ENCODE peak calls at places on chromosome 10, in seven cellular contexts. P, Q, J, N, H, T and A are unnamed samples.
A peak's percentile ranks its signal among the peaks of the same experiment; 100 is the strongest.

GRCh38 chr10:60524541-60524940 is 134.9 kb upstream of the ANK3 start:
- DNase-seq in N (no peak), H (peak; percentile 38), Q (no peak), P (peak; percentile 52), T (no peak), J (no peak), A (no peak)

GRCh38 chr10:102280397-102281015 is 35.2 kb downstream of the GBF1 start:
- DNase-seq in Q (no peak), P (peak; percentile 21), N (no peak), T (no peak), J (no peak), H (peak; percentile 60), A (no peak)

GRCh38 chr10:110429301-110429700 is 68.4 kb upstream of the DUSP5 start:
- DNase-seq in N (no peak), H (no peak), T (no peak), P (peak; percentile 40), J (no peak), Q (no peak), A (no peak)

GRCh38 chr10:125711110-125711750 is 8.3 kb upstream of the EDRF1 start:
- DNase-seq in T (no peak), N (no peak), H (no peak), P (no peak), J (peak; percentile 7), Q (no peak), A (no peak)

GRCh38 chr10:69472544-69472943 is 21.3 kb downstream of the TSPAN15 start:
- DNase-seq in T (no peak), N (no peak), Q (no peak), H (peak; percentile 46), J (no peak), P (no peak), A (no peak)

GRCh38 chr10:122233857-122234348 is 37.2 kb upstream of the BTBD16 start:
- DNase-seq in T (no peak), J (no peak), H (no peak), N (no peak), P (no peak), Q (no peak), A (no peak)

GRCh38 chr10:23171232-23171876 is 20.8 kb upstream of the PTF1A start:
- DNase-seq in J (peak; percentile 65), N (no peak), Q (no peak), P (peak; percentile 32), T (peak; percentile 18), H (peak; percentile 30), A (peak; percentile 65)

GRCh38 chr10:74891048-74891447 is 64.6 kb downstream of the KAT6B start:
- DNase-seq in N (no peak), P (no peak), T (no peak), H (no peak), Q (no peak), J (no peak), A (no peak)

GRCh38 chr10:43347997-43348396 is 23.4 kb upstream of the FXYD4 start:
- DNase-seq in H (no peak), P (no peak), N (no peak), J (no peak), T (no peak), Q (no peak), A (no peak)

GRCh38 chr10:50577681-50578350 is 45.9 kb downstream of the SGMS1 start:
- DNase-seq in P (peak; percentile 75), H (peak; percentile 58), N (no peak), Q (no peak), J (peak; percentile 64), T (peak; percentile 70), A (no peak)

GRCh38 chr10:132273966-132274365 is 33.8 kb downstream of the STK32C start:
- DNase-seq in Q (no peak), P (no peak), T (no peak), H (no peak), J (no peak), N (no peak), A (no peak)

GRCh38 chr10:12709516-12709915 is 292.0 kb downstream of the CCDC3 start:
- DNase-seq in P (peak; percentile 71), T (no peak), Q (no peak), J (no peak), N (no peak), H (no peak), A (no peak)

GRCh38 chr10:102906507-102906906 is 11.6 kb upstream of the CNNM2 start:
- DNase-seq in H (no peak), Q (no peak), T (no peak), J (no peak), P (no peak), N (no peak), A (no peak)

GRCh38 chr10:90587081-90587491 is 270.8 kb downstream of the HTR7 start:
- DNase-seq in J (no peak), Q (no peak), H (peak; percentile 51), T (no peak), N (no peak), P (peak; percentile 68), A (no peak)

GRCh38 chr10:67837519-67838314 is at the start of gene DNAJC12:
- DNase-seq in H (peak; percentile 47), Q (no peak), T (no peak), N (no peak), P (peak; percentile 82), J (peak; percentile 46), A (no peak)

DNA sequence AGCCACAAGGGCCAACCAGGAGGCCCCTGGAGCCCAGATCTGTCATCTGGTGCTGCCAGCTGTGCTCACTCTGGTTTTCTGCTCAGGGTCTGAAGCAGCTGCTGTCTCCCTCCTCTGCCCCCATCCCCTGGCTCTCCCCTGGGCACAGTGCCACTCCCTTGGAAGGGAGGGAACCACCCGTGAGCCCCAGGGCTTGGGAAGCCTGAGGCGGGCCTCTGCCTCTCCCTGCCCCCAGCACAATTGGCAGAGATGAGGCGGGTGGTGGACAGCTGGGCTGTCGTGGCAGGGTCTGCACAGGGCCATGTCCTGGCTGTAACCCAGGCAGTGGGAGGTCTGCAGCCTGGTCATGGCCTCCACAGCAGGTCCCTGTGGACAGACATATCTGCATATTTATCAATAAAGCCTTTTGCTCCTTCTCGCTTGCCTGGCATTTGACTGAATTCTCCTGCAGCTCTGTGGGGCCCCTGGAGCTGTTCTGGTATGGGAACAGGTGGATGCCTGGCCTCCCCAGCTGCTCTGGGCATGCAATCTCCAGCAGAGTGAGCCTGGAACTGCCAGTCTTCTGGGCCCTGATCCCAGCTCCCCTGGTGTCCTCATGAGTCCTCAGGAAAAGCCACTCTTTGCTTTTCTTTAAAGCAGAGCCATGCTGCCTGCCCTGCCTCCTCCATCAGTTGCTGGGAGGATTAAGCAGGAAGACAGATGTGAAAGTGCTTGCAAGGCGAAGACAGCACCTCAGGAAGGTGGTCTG is 1.6 kb upstream of the ANKRD2 start:
- DNase-seq in P (no peak), J (no peak), H (no peak), N (no peak), T (no peak), Q (no peak), A (no peak)
- H3K4me2 ChIP-seq in P (no peak overlapping the region), J (no peak overlapping the region), H (no peak overlapping the region), N (no peak overlapping the region), T (peak overlapping the region; percentile 42), Q (no peak overlapping the region), A (no peak overlapping the region)

GRCh38 chr10:21535494-21535818 is 1.4 kb downstream of the MLLT10 start:
- DNase-seq in T (no peak), Q (no peak), H (peak; percentile 43), P (no peak), N (no peak), J (no peak), A (no peak)
- H3K9ac ChIP-seq in T (no peak overlapping the region), Q (no peak overlapping the region), H (peak overlapping the region; percentile 70), P (peak overlapping the region; percentile 79), N (peak overlapping the region; percentile 54), J (peak overlapping the region; percentile 91), A (no peak overlapping the region)

GRCh38 chr10:47337243-47337642 is 10.9 kb upstream of the RBP3 start:
- DNase-seq in P (no peak), H (no peak), N (no peak), T (no peak), J (no peak), Q (no peak), A (no peak)

GRCh38 chr10:47333532-47333931 is 11.3 kb downstream of the GDF2 start:
- DNase-seq in J (no peak), H (no peak), P (no peak), N (no peak), Q (no peak), T (no peak), A (no peak)

GRCh38 chr10:47334627-47335026 is 12.4 kb downstream of the GDF2 start:
- DNase-seq in P (no peak), N (no peak), Q (no peak), J (no peak), T (no peak), H (no peak), A (no peak)

GRCh38 chr10:47336387-47337134 is 11.6 kb upstream of the RBP3 start:
- DNase-seq in P (peak; percentile 82), H (no peak), J (no peak), T (no peak), Q (no peak), N (no peak), A (no peak)

DNA sequence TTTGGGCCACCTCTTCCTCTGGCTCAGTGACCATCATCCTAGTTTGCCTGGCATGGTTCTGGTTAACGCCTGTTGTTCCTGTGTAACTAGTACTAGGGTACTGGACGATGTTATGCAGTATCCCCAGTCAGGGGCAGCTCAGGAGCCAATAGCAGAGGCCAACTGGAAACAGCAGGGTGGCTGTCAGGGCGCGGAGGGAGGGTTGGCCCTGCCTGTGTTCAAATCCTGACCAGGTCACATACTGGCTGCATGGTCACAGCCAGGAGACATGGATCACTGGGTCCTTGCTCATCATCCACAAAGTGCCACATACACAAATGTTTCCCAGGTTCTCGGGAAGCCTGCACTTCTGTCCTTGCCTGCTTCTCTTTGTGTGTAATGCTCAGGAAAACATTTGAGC is 12.3 kb upstream of the RBP3 start:
- DNase-seq in H (no peak), J (no peak), Q (no peak), N (no peak), P (no peak), T (no peak), A (no peak)
- H2BK120ac ChIP-seq in H (no peak overlapping the region), J (no peak overlapping the region), Q (no peak overlapping the region), N (no peak overlapping the region), P (peak overlapping the region; percentile 47), T (no peak overlapping the region), A (no peak overlapping the region)

GRCh38 chr10:88991900-88992237 is 1.3 kb downstream of the FAS start:
- DNase-seq in H (no peak), P (no peak), Q (no peak), T (no peak), J (no peak), N (no peak), A (no peak)

GRCh38 chr10:88992945-88993537 is 2.4 kb downstream of the FAS start:
- DNase-seq in H (peak; percentile 43), J (no peak), N (no peak), Q (no peak), P (peak; percentile 54), T (no peak), A (no peak)

GRCh38 chr10:88991161-88991899 is 732 bp downstream of the FAS start:
- DNase-seq in P (peak; percentile 68), N (no peak), J (peak; percentile 39), Q (peak; percentile 53), T (peak; percentile 20), H (peak; percentile 83), A (peak; percentile 59)

GRCh38 chr10:88995156-88995876 is 4.7 kb downstream of the FAS start:
- DNase-seq in T (no peak), H (no peak), Q (no peak), P (no peak), J (no peak), N (no peak), A (no peak)

DNA sequence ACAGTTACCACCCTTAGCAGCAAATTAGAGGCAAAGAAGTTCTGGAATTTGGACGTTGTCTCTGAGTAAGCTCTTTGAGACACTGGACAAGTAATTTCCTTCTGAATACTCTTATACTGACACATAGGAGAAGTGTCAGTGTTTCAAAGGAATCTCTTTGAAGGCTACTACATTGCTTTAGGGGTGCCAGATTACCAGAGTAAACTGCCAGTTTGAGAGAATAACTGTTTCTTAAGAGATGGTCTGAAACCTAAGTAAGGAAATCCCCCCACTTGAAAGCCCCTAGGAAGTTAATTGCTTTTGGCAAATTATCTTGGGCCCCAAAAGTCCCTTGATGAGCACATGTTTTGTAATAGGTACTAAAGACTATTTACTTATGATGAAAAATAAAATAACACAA is 3.4 kb downstream of the FAS start:
- DNase-seq in J (no peak), Q (no peak), N (no peak), P (peak; percentile 29), H (no peak), T (no peak), A (no peak)
- H3K4me2 ChIP-seq in J (no peak overlapping the region), Q (no peak overlapping the region), N (peak overlapping the region; percentile 48), P (peak overlapping the region; percentile 51), H (no peak overlapping the region), T (no peak overlapping the region), A (no peak overlapping the region)